ENCODE peak calls at places on chromosomes 13 and 19, in nine cellular contexts. X is right lobe of liver; V is EH; A is tibial nerve; G is endothelial cell; F is ELR; K is stimulated activated CD4-positive, alpha-beta T cell treated with anti-CD3 and anti-CD28 coated beads, Interleukin-2, amount 100 ng/mL, for 24 hours; S is T-cell; N is anterior cingulate cortex. H is an unnamed sample.

GRCh38 chr13:112980441-112980840 is 11.4 kb downstream of the MCF2L start:
- DNase-seq in K (no peak), V (no peak), G (no peak), F (no peak), N (no peak), S (no peak), X (no peak), A (no peak), H (no peak)

GRCh38 chr13:44404261-44405139 is 30.9 kb downstream of the SERP2 start:
- DNase-seq in V (no peak), S (no peak), K (no peak), F (no peak), X (peak), A (no peak), G (no peak), N (no peak), H (no peak)

GRCh38 chr19:3145909-3146676 is 10.3 kb downstream of the GNA15 start:
- DNase-seq in X (no peak), N (peak), A (no peak), K (no peak), S (no peak), V (no peak), G (no peak), F (no peak), H (no peak)

GRCh38 chr13:93249918-93250306 is 23.3 kb downstream of the GPC6 start:
- DNase-seq in A (no peak), F (no peak), N (no peak), S (no peak), K (no peak), V (no peak), G (no peak), X (no peak), H (no peak)

GRCh38 chr19:9032136-9032626 is 22.0 kb upstream of the MUC16 start:
- DNase-seq in F (no peak), K (no peak), V (no peak), A (no peak), S (no peak), N (no peak), G (no peak), X (no peak), H (no peak)

GRCh38 chr19:7337380-7338194 is 11.2 kb upstream of the ARHGEF18 start:
- DNase-seq in N (no peak), A (no peak), S (no peak), V (no peak), G (no peak), F (no peak), K (no peak), X (no peak), H (no peak)

GRCh38 chr19:3968556-3969434 is 2.1 kb downstream of the DAPK3 start:
- DNase-seq in A (peak), G (peak), K (no peak), V (peak), N (no peak), X (peak), S (no peak), F (peak), H (peak)

GRCh38 chr13:49594576-49594975 is 9.2 kb upstream of the RCBTB1 start:
- DNase-seq in A (no peak), X (no peak), G (no peak), F (no peak), N (no peak), S (no peak), K (no peak), V (no peak), H (no peak)

GRCh38 chr19:49160450-49161189 is 3.0 kb downstream of the TRPM4 start:
- DNase-seq in N (no peak), S (no peak), A (no peak), K (no peak), F (no peak), G (no peak), V (no peak), X (no peak), H (no peak)

GRCh38 chr19:18013621-18014111 is 5.7 kb downstream of the ARRDC2 start:
- DNase-seq in G (no peak), A (no peak), K (no peak), V (no peak), X (peak), S (no peak), F (no peak), N (peak), H (no peak)

GRCh38 chr13:112819816-112820215 is 130.0 kb downstream of the ATP11A start:
- DNase-seq in A (no peak), X (no peak), V (no peak), K (no peak), G (no peak), F (no peak), N (no peak), S (no peak), H (no peak)

GRCh38 chr19:6041071-6041470 is 63.1 kb upstream of the RANBP3 start:
- DNase-seq in A (no peak), F (no peak), V (no peak), X (no peak), K (no peak), S (no peak), G (no peak), N (no peak), H (no peak)

GRCh38 chr19:44566984-44567383 is 37.5 kb upstream of the CEACAM20 start:
- DNase-seq in K (no peak), G (no peak), V (no peak), N (no peak), S (no peak), F (no peak), A (no peak), X (no peak), H (no peak)

GRCh38 chr19:3162418-3163229 is 15.9 kb upstream of the S1PR4 start:
- DNase-seq in F (peak), N (no peak), V (no peak), G (no peak), A (no peak), X (no peak), K (no peak), S (no peak), H (no peak)

GRCh38 chr13:35978607-35979316 is 152.4 kb downstream of the DCLK1 start:
- DNase-seq in V (peak), F (peak), X (no peak), S (no peak), A (no peak), N (no peak), K (peak), G (peak), H (peak)